ENCODE peak calls at places on chromosomes 1 and 21, in five cellular contexts. E is CD8-positive, alpha-beta T cell; S is neuronal stem cell; F is PC-3; W is mucosa of descending colon. Y is an unnamed sample. For H3K4me1, the result is how much of the 10 kb centered on the place peaks cover.

GRCh38 chr1:45340816-45341215 is 576 bp upstream of the MUTYH start:
- DNase-seq in E (no peak), S (no peak), F (no peak), W (no peak), Y (no peak)

GRCh38 chr1:46525253-46525983 is 26.0 kb downstream of the KNCN start:
- DNase-seq in E (no peak), S (no peak), F (no peak), W (no peak), Y (no peak)

GRCh38 chr1:18309552-18310155 is 171.1 kb upstream of the KLHDC7A start:
- DNase-seq in E (no peak), S (no peak), F (no peak), W (no peak), Y (no peak)

GRCh38 chr1:26307363-26307781 is 936 bp upstream of the UBXN11 start:
- DNase-seq in E (no peak), S (no peak), F (no peak), W (no peak), Y (no peak)

GRCh38 chr1:42206164-42206563 is 41.6 kb upstream of the GUCA2A start:
- DNase-seq in E (no peak), S (no peak), F (peak), W (no peak), Y (no peak)

GRCh38 chr1:45557422-45557944 is 6.9 kb downstream of the AKR1A1 start:
- DNase-seq in E (no peak), S (no peak), F (no peak), W (no peak), Y (no peak)

GRCh38 chr1:36663772-36664430 is 181.2 kb upstream of the CSF3R start:
- DNase-seq in E (no peak), S (no peak), F (no peak), W (no peak), Y (no peak)

GRCh38 chr1:28437924-28438699 is 67.7 kb upstream of the RCC1 start:
- DNase-seq in E (no peak), S (peak), F (peak), W (peak), Y (peak)

GRCh38 chr1:2463396-2463795 is 12.7 kb upstream of the PLCH2 start:
- DNase-seq in E (no peak), S (no peak), F (no peak), W (no peak), Y (no peak)

GRCh38 chr1:200971428-200971903 is 52.0 kb downstream of the KIF21B start:
- DNase-seq in E (no peak), S (no peak), F (no peak), W (no peak), Y (no peak)

GRCh38 chr1:12230549-12231275 is 882 bp downstream of the VPS13D start:
- DNase-seq in E (peak), S (no peak), F (peak), W (peak), Y (no peak)

GRCh38 chr1:57857809-57858208 is 433.9 kb upstream of the DAB1 start:
- DNase-seq in E (no peak), S (no peak), F (no peak), W (no peak), Y (no peak)

GRCh38 chr1:104855550-104855949 is 1105.9 kb downstream of the AMY1C start:
- DNase-seq in E (no peak), S (no peak), F (no peak), W (no peak), Y (no peak)

GRCh38 chr1:61392417-61393242 is 310.3 kb downstream of the NFIA start:
- DNase-seq in E (no peak), S (no peak), F (no peak), W (no peak), Y (no peak)

GRCh38 chr1:209854196-209854595 is 26.4 kb downstream of the UTP25 start:
- DNase-seq in E (no peak), S (no peak), F (no peak), W (no peak), Y (no peak)

GRCh38 chr1:30596891-30597290 is 126.5 kb downstream of the MATN1 start:
- DNase-seq in E (no peak), S (no peak), F (no peak), W (no peak), Y (peak)

GRCh38 chr1:181113061-181113695 is 24.7 kb downstream of the IER5 start:
- DNase-seq in E (no peak), S (no peak), F (peak), W (no peak), Y (no peak)

GRCh38 chr1:87151500-87152421 is 176.9 kb upstream of the LMO4 start:
- DNase-seq in E (peak), S (peak), F (no peak), W (peak), Y (peak)

GRCh38 chr1:15951341-15952153 is 24.4 kb downstream of the ZBTB17 start:
- DNase-seq in E (peak), S (no peak), F (no peak), W (peak), Y (no peak)

GRCh38 chr1:155002479-155003226 is at the start of gene ZBTB7B:
- DNase-seq in E (no peak), S (no peak), F (peak), W (peak), Y (no peak)

GRCh38 chr1:55257958-55258357 is 42.8 kb upstream of the USP24 start:
- DNase-seq in E (peak), S (no peak), F (no peak), W (no peak), Y (no peak)

GRCh38 chr1:27132624-27133023 is 22.3 kb downstream of the SLC9A1 start:
- DNase-seq in E (no peak), S (no peak), F (no peak), W (peak), Y (no peak)

GRCh38 chr1:96559707-96560588 is 161.6 kb upstream of the PTBP2 start:
- DNase-seq in E (no peak), S (no peak), F (peak), W (no peak), Y (peak)

DNA sequence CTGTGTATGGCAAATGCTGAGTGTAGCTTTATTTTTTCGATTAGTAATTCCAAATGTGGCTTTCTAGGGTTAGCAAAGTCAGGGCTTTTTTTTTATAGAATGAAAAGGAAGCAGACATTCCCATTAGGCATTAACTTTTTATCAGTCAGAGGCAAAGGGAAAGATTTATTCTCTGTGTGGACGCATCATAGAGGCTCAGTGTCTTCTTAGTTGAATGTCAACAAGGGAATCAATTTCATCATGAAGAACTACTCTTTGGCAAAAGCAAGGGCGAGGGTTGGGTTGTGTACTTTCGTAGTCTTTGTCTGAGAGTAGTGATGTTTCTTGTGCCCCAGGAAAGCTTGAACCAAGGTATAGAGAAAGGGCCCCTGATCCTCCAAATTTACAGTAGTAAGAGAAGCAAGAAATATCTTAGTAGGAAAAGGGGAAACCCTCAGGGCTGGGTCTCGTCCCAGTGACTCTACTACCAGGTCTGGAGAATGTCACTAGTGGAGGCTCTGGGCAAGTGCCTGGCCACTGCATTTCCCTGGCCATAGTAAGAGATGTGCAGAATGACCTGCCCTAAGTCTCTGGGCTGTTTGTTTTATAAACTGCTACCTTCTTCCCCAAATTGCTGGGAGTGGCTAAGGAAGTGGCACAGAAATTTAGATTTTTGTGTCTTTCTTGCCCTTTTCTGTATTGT is 30.0 kb upstream of the MACF1 start:
- DNase-seq in E (no peak), S (no peak), F (no peak), W (no peak), Y (no peak)
- H3K4me1 ChIP-seq in E (under half), S (under half), F (under half), W (under half), Y (half or more)

DNA sequence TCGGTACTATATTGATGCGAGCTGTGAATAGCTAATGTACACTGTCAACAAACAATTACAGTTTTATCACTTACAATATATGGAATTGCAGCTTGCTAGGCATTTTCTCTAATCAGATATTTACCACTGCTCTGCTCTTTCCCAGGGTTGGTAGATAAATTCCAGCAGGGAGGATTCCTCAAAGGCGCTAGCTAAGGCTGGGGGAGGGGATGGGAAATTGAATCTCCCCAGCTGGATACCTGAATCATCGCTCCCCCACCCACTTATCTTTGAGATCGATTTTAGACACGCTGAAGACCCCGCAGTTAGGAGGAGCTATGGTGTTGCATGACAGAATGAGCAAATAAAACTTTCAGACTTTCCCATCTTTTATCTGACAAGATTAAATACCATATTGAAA is 127.2 kb downstream of the CSMD2 start:
- DNase-seq in E (no peak), S (no peak), F (no peak), W (no peak), Y (no peak)
- H3K4me1 ChIP-seq in E (under half), S (under half), F (under half), W (under half), Y (under half)

GRCh38 chr1:93533677-93534076 is 85.8 kb downstream of the FNBP1L start:
- DNase-seq in E (no peak), S (no peak), F (no peak), W (no peak), Y (no peak)

GRCh38 chr1:93528416-93528815 is 80.5 kb downstream of the FNBP1L start:
- DNase-seq in E (no peak), S (no peak), F (no peak), W (no peak), Y (no peak)

GRCh38 chr1:93532780-93533378 is 85.0 kb downstream of the FNBP1L start:
- DNase-seq in E (no peak), S (no peak), F (no peak), W (no peak), Y (no peak)

GRCh38 chr1:93526431-93526830 is 78.5 kb downstream of the FNBP1L start:
- DNase-seq in E (no peak), S (no peak), F (no peak), W (no peak), Y (no peak)

DNA sequence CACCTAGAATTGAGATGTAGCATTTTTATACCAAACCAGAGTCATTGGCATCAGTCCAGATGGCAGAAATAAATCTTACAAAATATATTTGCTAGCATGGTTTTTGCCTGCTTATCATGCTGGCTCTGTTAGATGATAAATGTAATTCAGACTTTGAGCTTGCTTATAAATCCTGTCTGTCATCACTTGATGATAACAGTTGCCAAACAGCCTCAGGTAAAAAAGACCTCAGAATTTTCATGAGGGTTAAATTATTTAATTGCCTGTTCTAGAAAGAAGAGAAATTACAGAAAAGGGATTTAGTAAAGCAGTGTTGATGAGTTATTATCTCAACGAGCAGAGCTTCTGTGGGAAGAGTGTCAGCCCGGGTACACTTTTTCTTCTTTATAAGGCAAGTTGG is 83.3 kb downstream of the FNBP1L start:
- DNase-seq in E (no peak), S (no peak), F (no peak), W (no peak), Y (no peak)
- H3K4me1 ChIP-seq in E (under half), S (under half), F (under half), W (under half), Y (under half)

GRCh38 chr1:56510642-56511021 is 68.7 kb downstream of the PLPP3 start:
- DNase-seq in E (no peak), S (no peak), F (no peak), W (no peak), Y (no peak)

GRCh38 chr1:56511323-56511722 is 68.0 kb downstream of the PLPP3 start:
- DNase-seq in E (no peak), S (no peak), F (no peak), W (no peak), Y (no peak)

GRCh38 chr1:56515898-56516538 is 63.3 kb downstream of the PLPP3 start:
- DNase-seq in E (no peak), S (no peak), F (no peak), W (no peak), Y (no peak)

GRCh38 chr1:56509713-56510641 is 69.4 kb downstream of the PLPP3 start:
- DNase-seq in E (no peak), S (peak), F (no peak), W (no peak), Y (peak)

DNA sequence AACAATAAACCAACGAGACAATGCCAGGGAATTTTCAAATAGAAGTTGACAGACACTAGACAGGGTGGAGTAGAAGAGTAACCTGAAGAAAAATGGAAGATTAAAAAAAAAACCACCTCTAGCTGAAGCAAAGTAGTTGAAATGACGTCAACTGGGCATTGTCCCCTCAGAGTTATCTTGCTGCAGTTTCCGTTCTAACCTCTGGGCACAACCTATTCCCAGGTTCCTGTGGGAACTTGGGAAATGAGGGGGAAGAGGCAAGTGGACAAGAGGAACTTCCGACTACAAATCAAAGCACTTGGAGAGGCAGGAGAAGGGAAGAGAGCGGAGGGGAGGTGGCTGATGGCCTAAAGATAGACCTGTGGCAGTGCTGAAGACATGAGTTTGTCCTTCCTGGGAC is 66.3 kb downstream of the PLPP3 start:
- DNase-seq in E (no peak), S (no peak), F (no peak), W (no peak), Y (no peak)
- H3K4me1 ChIP-seq in E (under half), S (under half), F (under half), W (under half), Y (half or more)

DNA sequence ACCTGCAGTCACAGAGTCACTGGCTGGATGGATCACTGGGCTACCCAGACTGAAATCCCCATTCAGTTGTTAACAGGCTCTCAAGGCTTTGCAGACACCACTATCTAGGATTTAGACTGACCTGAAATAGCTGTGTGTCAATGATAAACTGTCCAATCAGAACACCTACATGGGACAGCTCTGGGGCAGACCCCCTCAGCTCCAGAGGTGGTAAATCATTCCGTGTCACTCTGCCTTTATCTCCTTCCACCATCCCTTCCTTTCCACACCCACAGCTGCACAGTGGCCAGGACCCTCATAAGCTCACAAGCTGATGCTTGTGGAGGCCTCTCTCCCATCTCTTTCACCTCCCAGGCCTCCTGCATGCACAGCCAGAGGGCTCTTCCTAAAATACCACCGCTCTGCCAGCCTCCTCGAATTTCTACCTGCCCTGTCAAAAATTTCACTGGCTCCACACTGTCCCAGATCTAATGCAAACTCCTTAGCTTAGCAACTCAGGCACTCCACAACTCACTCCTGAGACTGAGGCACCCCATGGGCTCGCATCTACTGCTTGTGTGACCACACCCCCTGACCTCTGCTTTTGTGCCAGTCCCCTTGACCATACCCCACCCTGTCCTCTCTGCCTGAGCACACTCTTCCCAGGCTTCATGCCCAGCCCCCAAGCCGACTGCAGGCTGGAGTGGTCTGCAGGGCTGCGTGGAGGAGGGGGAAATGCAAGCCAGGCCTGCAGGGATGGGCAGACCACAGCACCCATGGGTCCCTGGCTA is 5.8 kb downstream of the CAPZB start:
- DNase-seq in E (no peak), S (no peak), F (no peak), W (no peak), Y (no peak)
- H3K4me1 ChIP-seq in E (half or more), S (under half), F (under half), W (half or more), Y (half or more)

GRCh38 chr1:111595807-111596206 is 23.8 kb upstream of the RAP1A start:
- DNase-seq in E (no peak), S (no peak), F (no peak), W (no peak), Y (no peak)
- H3K4me1 ChIP-seq in E (half or more), S (under half), F (under half), W (under half), Y (under half)

DNA sequence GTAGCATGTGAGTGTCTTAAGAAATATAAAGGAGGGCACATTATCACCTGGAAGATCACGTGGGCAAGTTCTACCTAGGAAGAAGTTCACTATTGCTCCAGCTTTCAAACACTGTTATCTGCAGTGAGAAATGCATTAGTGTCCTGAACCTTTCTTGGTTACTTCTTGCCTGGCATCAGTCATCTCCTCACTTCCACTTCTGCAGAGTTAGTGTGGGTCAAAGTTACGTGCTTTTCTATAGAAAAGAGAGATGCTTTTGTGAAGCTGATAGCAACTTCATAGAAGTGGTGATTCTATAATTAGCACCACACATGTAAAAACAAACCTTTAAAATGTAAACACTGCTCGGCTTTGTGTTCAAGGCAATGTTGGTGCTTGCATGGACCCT is 57.2 kb downstream of the MRPS6 start:
- DNase-seq in E (no peak), S (no peak), F (no peak), W (no peak), Y (no peak)
- H3K4me1 ChIP-seq in E (half or more), S (under half), F (under half), W (under half), Y (half or more)

DNA sequence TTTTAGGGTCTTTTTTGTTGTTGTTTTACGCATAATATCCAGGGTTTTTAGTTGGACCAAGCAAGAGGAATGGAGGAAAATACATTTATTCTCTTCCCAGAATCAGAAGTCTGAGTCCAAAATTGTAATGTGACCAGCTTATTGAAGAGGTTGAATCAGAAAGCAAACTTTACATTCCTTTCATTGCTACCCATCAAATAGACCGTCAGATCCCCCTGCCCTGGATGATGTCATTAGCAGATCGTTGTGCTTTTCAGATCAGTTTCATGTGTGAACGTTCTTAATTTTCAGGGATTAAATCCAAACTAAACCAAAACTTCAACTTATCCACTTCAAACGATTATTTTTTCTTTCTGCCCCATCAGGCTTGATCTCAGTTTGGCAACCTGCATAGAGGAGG is 85.7 kb upstream of the NGF start:
- DNase-seq in E (no peak), S (no peak), F (peak), W (no peak), Y (no peak)
- H3K4me1 ChIP-seq in E (under half), S (under half), F (under half), W (under half), Y (under half)

GRCh38 chr21:34938079-34938764 is 110.9 kb downstream of the RUNX1 start:
- DNase-seq in E (no peak), S (no peak), F (peak), W (no peak), Y (no peak)
- H3K4me1 ChIP-seq in E (half or more), S (under half), F (under half), W (under half), Y (under half)

GRCh38 chr1:167094690-167095089 is 815 bp downstream of the STYXL2 start:
- DNase-seq in E (no peak), S (no peak), F (no peak), W (no peak), Y (no peak)
- H3K4me1 ChIP-seq in E (under half), S (under half), F (under half), W (under half), Y (under half)

Y was measured in right atrium auricular region.